ENCODE peak calls at places on chromosome 13, in four cellular contexts. Y is K562, U is HepG2, Z is HEK293T. L is an unnamed sample.

GRCh38 chr13:20993661-20994440 is 67.5 kb downstream of the LATS2 start:
- DNase-seq in Y (peak), U (no peak), Z (no peak), L (no peak)

GRCh38 chr13:42064259-42064658 is 15.8 kb downstream of the DGKH start:
- DNase-seq in Y (no peak), U (no peak), Z (no peak), L (no peak)

GRCh38 chr13:77674802-77675201 is 22.7 kb upstream of the SLAIN1 start:
- DNase-seq in Y (no peak), U (no peak), Z (no peak), L (no peak)

GRCh38 chr13:114097893-114098688 is 34.3 kb downstream of the RASA3 start:
- DNase-seq in Y (no peak), U (no peak), Z (no peak), L (no peak)

GRCh38 chr13:30744056-30744684 is 8.8 kb downstream of the ALOX5AP start:
- DNase-seq in Y (peak), U (peak), Z (no peak), L (peak)

GRCh38 chr13:113155201-113155600 is 3.2 kb upstream of the PROZ start:
- DNase-seq in Y (no peak), U (no peak), Z (no peak), L (no peak)

GRCh38 chr13:104641309-104641708 is 1575.1 kb upstream of the SLC10A2 start:
- DNase-seq in Y (no peak), U (no peak), Z (no peak), L (no peak)

GRCh38 chr13:113476811-113477210 is 13.7 kb downstream of the DCUN1D2 start:
- DNase-seq in Y (no peak), U (no peak), Z (no peak), L (no peak)

GRCh38 chr13:101915333-101915732 is 462.9 kb downstream of the ITGBL1 start:
- DNase-seq in Y (no peak), U (no peak), Z (no peak), L (no peak)

GRCh38 chr13:54383604-54384003 is 1355.0 kb downstream of the OLFM4 start:
- DNase-seq in Y (no peak), U (no peak), Z (no peak), L (no peak)

GRCh38 chr13:114151565-114152284 is 19.3 kb upstream of the RASA3 start:
- DNase-seq in Y (no peak), U (no peak), Z (no peak), L (no peak)

GRCh38 chr13:28601581-28601980 is 57.3 kb upstream of the POMP start:
- DNase-seq in Y (no peak), U (no peak), Z (no peak), L (no peak)

DNA sequence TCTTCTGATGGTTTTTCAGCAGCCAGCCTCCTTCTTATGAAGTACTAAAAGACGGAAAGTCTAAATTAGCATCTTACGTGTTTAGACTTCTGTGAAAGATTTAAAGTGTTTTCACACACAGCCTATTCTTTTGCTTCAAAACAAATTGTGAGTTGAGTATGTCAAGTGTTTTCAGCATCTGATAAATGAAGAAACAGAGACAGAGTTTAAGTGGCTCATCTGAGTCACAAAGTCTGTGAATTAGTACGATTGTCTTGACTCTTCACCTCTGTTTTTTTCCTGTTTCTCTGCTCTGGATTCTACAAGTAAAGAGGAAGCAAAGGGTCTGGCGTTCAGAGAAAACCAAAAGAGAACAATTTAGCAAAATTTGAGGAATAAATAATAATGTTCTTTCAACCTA is 116.4 kb downstream of the FRY start:
- DNase-seq in Y (no peak), U (no peak), Z (no peak), L (no peak)
- TF ChIP-seq FOXK2 in Y (no peak), U (no peak), Z (no peak), L (no peak)

GRCh38 chr13:83890358-83890757 is 8.1 kb upstream of the SLITRK1 start:
- DNase-seq in Y (no peak), U (no peak), Z (no peak), L (no peak)

DNA sequence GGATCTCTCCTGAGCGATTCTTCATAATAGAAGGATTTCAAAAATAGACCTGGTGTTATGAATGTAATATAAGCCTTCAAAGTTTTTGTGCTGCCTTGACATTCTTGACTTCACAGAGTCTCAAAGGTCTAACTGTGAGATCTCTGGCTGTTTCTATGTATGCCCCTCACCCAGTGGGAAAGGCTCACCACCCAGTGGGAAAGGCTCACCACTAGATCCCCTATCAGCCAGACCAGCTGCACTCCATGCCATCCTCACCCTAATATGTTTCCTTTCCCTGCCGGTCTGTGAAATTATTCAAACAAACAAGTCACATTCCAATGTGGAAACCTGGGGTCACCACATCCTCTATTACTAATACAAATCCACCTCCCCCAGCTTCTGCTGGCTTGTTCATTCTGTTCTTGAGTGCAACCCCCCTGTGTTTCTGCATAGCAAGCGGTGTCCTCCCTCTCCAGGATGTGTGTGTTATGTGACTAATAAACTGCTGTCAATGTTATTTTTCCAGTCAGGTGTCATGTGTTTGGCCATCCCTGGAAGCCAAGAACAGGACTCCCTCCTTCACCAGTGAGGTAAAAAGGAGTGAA is 13.8 kb upstream of the SLITRK1 start:
- DNase-seq in Y (no peak), U (no peak), Z (no peak), L (no peak)
- TF ChIP-seq SP1 in Y (no peak), U (no peak), Z (no peak), L (no peak)

GRCh38 chr13:40060318-40061007 is 405.0 kb downstream of the COG6 start:
- DNase-seq in Y (no peak), U (no peak), Z (no peak), L (peak)
- TF ChIP-seq FOXK2 in Y (no peak), U (no peak), Z (no peak), L (no peak)

GRCh38 chr13:94479559-94480095 is at the start of gene DCT:
- DNase-seq in Y (no peak), U (no peak), Z (no peak), L (no peak)

GRCh38 chr13:94480672-94481145 is 1.2 kb upstream of the DCT start:
- DNase-seq in Y (no peak), U (no peak), Z (no peak), L (no peak)

GRCh38 chr13:94483970-94484369 is 4.5 kb upstream of the DCT start:
- DNase-seq in Y (no peak), U (no peak), Z (no peak), L (no peak)

GRCh38 chr13:94478913-94479312 is 569 bp downstream of the DCT start:
- DNase-seq in Y (no peak), U (no peak), Z (no peak), L (no peak)

DNA sequence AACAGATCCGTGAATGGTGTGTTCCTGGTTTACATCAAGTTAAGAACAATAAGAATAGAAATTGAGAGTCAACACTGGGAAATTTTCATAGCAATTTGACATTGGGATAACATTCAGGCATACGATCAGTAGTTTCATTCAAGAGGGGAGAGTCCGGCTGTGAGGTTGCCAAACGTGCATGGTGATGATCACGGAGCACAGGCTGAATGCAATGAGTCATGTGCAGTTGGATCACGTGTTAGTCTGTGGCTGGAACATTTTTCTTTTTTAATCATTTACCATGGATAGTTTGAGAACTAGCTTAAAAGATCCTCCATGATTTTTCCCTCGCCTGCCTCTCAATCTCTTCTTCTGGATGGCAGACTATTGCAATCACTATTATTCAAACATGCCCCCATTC is 2.5 kb upstream of the DCT start:
- DNase-seq in Y (no peak), U (peak), Z (no peak), L (no peak)
- TF ChIP-seq SP1 in Y (no peak), U (no peak), Z (no peak), L (no peak)

GRCh38 chr13:37640499-37640898 is 41.9 kb upstream of the POSTN start:
- DNase-seq in Y (peak), U (no peak), Z (peak), L (no peak)
- TF ChIP-seq FOXK2 in Y (no peak), U (no peak), Z (no peak), L (no peak)